ENCODE peak calls at places on chromosomes 1 and 21, in six cellular contexts. W is progenitor cell of endocrine pancreas, T is tibial nerve, F is bronchial epithelial cell, X is AG10803, S is astrocyte of the cerebellum. H is an unnamed sample.

GRCh38 chr1:152870831-152871730 is 7.0 kb upstream of the SMCP start:
- DNase-seq in W (no peak), X (peak), F (peak), T (no peak), S (no peak), H (no peak)

GRCh38 chr1:37474697-37475379 is 458 bp downstream of the ZC3H12A start:
- DNase-seq in F (no peak), W (peak), T (no peak), X (peak), S (no peak), H (no peak)

GRCh38 chr21:17802568-17802967 is 16.6 kb downstream of the C21orf91 start:
- DNase-seq in T (no peak), X (peak), W (no peak), F (peak), S (no peak), H (peak)

GRCh38 chr1:182631954-182632353 is 27.8 kb upstream of the RGS16 start:
- DNase-seq in F (no peak), S (no peak), X (no peak), T (no peak), W (no peak), H (no peak)

GRCh38 chr21:34345091-34345871 is 18.5 kb upstream of the KCNE2 start:
- DNase-seq in S (no peak), X (peak), W (no peak), F (no peak), T (no peak), H (no peak)

GRCh38 chr1:11918779-11919519 is 7.3 kb downstream of the KIAA2013 start:
- DNase-seq in T (no peak), F (peak), S (peak), W (no peak), X (peak), H (peak)

GRCh38 chr1:167798951-167799350 is 77.2 kb downstream of the MPZL1 start:
- DNase-seq in F (no peak), S (no peak), X (no peak), T (no peak), W (no peak), H (no peak)

GRCh38 chr21:41958886-41959563 is 5.2 kb upstream of the C2CD2 start:
- DNase-seq in W (no peak), X (peak), T (no peak), F (peak), S (no peak), H (no peak)

GRCh38 chr1:1245178-1245839 is 1.2 kb downstream of the C1QTNF12 start:
- DNase-seq in X (no peak), W (no peak), T (no peak), S (no peak), F (no peak), H (no peak)

GRCh38 chr1:16019580-16020277 is 1.9 kb upstream of the HSPB7 start:
- DNase-seq in W (no peak), X (peak), S (no peak), T (no peak), F (peak), H (no peak)

GRCh38 chr1:155002479-155003226 is at the start of gene ZBTB7B:
- DNase-seq in F (no peak), T (no peak), X (no peak), S (no peak), W (no peak), H (no peak)

DNA sequence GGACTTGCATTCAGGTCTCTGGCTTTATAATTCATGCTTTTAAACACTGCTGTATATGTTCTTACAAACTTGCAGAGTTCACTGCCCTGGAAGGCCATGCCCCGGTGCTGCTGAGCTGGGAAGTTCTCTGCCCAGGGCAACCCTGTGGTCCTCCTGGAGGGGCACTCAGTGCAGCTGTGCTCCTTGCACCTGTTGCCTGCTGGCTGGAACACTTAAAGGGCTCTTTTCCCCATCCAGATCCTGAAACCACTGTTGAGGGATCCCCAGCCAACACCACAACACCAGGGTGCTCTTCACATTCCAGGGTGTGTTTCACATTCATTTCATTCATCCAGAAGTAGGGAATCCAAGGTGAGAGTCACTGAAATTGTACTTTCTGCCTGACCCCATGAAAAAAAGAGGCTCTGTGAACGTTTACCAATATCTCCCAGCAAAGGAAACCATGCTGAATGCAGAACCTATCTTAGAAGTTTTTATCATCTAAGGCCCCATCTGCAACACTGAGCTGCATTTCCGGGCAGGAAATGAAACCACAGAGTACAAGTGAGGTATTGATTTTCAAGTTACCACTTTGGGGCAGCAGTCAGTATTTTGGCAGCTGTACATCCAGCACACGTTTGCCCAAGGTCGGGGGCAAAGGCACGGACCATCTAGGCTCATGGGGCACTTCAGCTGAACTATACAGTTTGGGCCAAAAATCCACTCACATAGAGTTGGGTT is 16.4 kb upstream of the KIAA0040 start:
- DNase-seq in T (no peak), W (no peak), F (no peak), S (no peak), X (no peak), H (no peak)
- TF ChIP-seq CTCF in T (no peak), W (no peak), F (no peak), S (no peak), X (no peak), H (no peak)

GRCh38 chr1:205392650-205393049 is 29.2 kb downstream of the LEMD1 start:
- DNase-seq in X (no peak), T (no peak), S (no peak), W (no peak), F (no peak), H (no peak)

GRCh38 chr1:205396972-205397616 is 24.8 kb downstream of the LEMD1 start:
- DNase-seq in F (peak), W (no peak), X (no peak), T (no peak), S (no peak), H (no peak)

GRCh38 chr1:205395616-205396015 is 26.2 kb downstream of the LEMD1 start:
- DNase-seq in S (no peak), X (no peak), T (no peak), F (no peak), W (no peak), H (no peak)

DNA sequence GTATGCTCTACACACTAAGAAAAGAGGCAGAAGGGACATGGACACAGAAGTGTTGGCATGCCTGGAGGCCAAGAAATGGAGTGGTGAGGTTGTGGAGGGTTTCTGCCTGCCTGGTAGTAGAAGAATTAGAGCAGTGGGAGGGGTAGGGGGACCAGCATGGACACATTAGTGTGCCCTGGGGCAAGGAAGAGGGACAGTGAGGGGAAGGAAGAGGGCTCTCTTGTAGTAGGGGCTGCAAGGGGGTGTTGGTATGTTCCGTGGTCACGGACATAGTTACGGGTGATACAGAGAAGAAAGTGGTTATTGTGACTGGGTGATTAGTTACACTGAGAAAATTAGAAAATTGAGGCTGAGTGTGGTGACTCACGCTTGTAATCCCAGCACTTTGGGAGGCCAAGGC is 23.3 kb downstream of the LEMD1 start:
- DNase-seq in W (no peak), F (no peak), T (no peak), X (no peak), S (no peak), H (no peak)
- TF ChIP-seq CTCF in W (no peak), F (no peak), T (no peak), X (no peak), S (no peak), H (no peak)

DNA sequence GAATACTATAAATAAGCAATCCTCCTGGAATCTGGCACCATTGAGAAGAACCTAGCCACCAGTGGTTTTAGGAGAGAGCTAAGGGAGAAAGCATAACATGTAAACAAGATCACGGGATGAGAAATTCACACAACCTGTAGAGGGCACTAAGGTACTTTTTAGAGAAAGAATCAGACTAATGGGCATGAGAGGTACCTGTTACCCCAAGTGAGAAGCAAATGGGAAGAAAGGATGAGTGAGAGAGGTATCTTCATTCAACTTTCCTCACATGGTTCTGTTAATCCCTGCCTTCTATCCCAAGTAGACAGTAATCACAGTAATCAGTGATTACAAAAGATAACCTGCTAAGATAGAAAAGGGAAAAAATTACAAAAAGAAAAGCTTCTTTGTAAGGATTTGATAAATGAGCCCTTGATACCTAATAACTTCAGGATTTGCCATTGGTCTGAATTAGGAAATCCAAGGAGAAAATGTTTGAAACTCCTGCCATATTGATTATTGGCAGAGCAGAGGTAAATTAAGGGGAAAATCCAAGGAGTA is 251.1 kb upstream of the ADGRL2 start:
- DNase-seq in F (peak), T (no peak), W (no peak), S (peak), X (peak), H (no peak)
- TF ChIP-seq CTCF in F (peak), T (no peak), W (peak), S (peak), X (peak), H (no peak)

GRCh38 chr1:236540813-236541465 is 17.2 kb downstream of the LGALS8 start:
- DNase-seq in W (no peak), S (no peak), T (no peak), F (peak), X (no peak), H (no peak)

GRCh38 chr1:236541710-236542109 is 17.9 kb downstream of the LGALS8 start:
- DNase-seq in S (no peak), T (no peak), F (no peak), X (no peak), W (no peak), H (no peak)

GRCh38 chr1:236545621-236546169 is 21.9 kb downstream of the LGALS8 start:
- DNase-seq in X (no peak), S (no peak), T (no peak), W (no peak), F (no peak), H (no peak)

DNA sequence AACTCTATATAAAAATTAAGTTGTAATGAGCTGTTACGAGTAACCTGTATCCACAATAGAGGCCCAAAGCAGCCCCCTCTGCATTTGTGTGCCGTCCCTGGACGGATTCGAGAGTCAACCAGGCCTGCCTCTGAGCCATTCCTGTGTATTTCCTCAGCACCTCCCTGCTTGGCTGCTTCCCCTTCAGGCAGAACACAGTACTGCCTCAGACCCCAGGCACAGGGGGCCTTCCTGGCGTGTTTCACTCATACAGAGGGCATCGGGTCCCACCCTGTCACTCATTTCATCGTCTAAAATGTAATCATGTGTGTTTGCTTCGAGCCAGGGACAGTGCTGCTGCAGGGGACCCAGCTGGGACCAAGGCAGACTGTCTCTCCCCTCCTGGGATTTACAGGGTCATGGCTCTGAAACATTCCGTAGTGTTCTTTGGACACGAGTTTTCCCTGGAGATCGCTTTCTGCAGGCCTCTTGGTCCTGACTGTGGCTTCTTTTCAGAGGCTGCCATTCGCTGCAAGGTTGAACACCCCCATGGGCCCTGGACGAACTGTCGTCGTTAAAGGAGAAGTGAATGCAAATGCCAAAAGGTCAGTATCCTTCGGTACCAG is 19.4 kb downstream of the LGALS8 start:
- DNase-seq in W (no peak), S (no peak), F (no peak), X (no peak), T (no peak), H (no peak)
- TF ChIP-seq CTCF in W (peak), S (peak), F (no peak), X (peak), T (peak), H (peak)